ENCODE peak calls at places on chromosomes 11 and 22, in eight cellular contexts. O is left ventricle myocardium inferior; W is CD8-positive, alpha-beta memory T cell; Z is Caco-2; M is osteoblast; F is mucosa of descending colon; V is H1; R is PC-3. C is an unnamed sample.

GRCh38 chr11:8709002-8709672 is 26.5 kb downstream of the RPL27A start:
- DNase-seq in O (peak; percentile 88), W (no peak), Z (no peak), M (peak; percentile 93), F (peak; percentile 86), V (no peak), R (no peak), C (peak; percentile 96)

GRCh38 chr11:67301313-67301921 is 1.9 kb upstream of the SSH3 start:
- DNase-seq in O (no peak), W (no peak), Z (no peak), M (peak; percentile 46), F (peak; percentile 60), V (no peak), R (no peak), C (peak; percentile 81)

GRCh38 chr11:125569913-125570621 is 790 bp downstream of the EI24 start:
- DNase-seq in O (no peak), W (no peak), Z (no peak), M (no peak), F (no peak), V (no peak), R (peak; percentile 39), C (no peak)

GRCh38 chr11:116471608-116472007 is 301.2 kb downstream of the BUD13 start:
- DNase-seq in O (no peak), W (no peak), Z (peak; percentile 55), M (no peak), F (no peak), V (no peak), R (no peak), C (no peak)

GRCh38 chr22:38946771-38947170 is 10.6 kb upstream of the APOBEC3A start:
- DNase-seq in O (no peak), W (no peak), Z (no peak), M (no peak), F (peak; percentile 19), V (no peak), R (no peak), C (peak; percentile 26)

GRCh38 chr22:23370251-23370650 is 189.9 kb downstream of the BCR start:
- DNase-seq in O (no peak), W (no peak), Z (no peak), M (no peak), F (no peak), V (peak; percentile 11), R (no peak), C (no peak)

GRCh38 chr11:10807629-10808552 is 835 bp downstream of the EIF4G2 start:
- DNase-seq in O (peak; percentile 71), W (peak; percentile 37), Z (peak; percentile 61), M (peak; percentile 62), F (peak; percentile 78), V (peak; percentile 56), R (peak; percentile 25), C (peak; percentile 91)

GRCh38 chr11:96306933-96307747 is 35.9 kb downstream of the MAML2 start:
- DNase-seq in O (peak; percentile 44), W (no peak), Z (no peak), M (peak; percentile 62), F (no peak), V (no peak), R (peak; percentile 100), C (peak; percentile 72)

GRCh38 chr11:76179147-76179546 is 27.2 kb downstream of the WNT11 start:
- DNase-seq in O (no peak), W (no peak), Z (no peak), M (no peak), F (no peak), V (no peak), R (no peak), C (no peak)

GRCh38 chr22:42960146-42960509 is 54.8 kb downstream of the PACSIN2 start:
- DNase-seq in O (no peak), W (no peak), Z (no peak), M (no peak), F (no peak), V (no peak), R (no peak), C (no peak)

GRCh38 chr11:7759010-7759409 is 37.7 kb downstream of the OR5P2 start:
- DNase-seq in O (no peak), W (no peak), Z (no peak), M (no peak), F (no peak), V (no peak), R (no peak), C (no peak)

GRCh38 chr11:1195690-1196515 is 27.0 kb upstream of the MUC5B start:
- DNase-seq in O (peak; percentile 9), W (no peak), Z (no peak), M (peak; percentile 67), F (peak; percentile 39), V (no peak), R (no peak), C (peak; percentile 69)

GRCh38 chr11:1194231-1194976 is 28.5 kb upstream of the MUC5B start:
- DNase-seq in O (peak; percentile 11), W (no peak), Z (no peak), M (peak; percentile 71), F (peak; percentile 44), V (no peak), R (no peak), C (peak; percentile 60)

GRCh38 chr11:1192741-1193325 is 30.0 kb upstream of the MUC5B start:
- DNase-seq in O (peak; percentile 9), W (no peak), Z (no peak), M (no peak), F (no peak), V (no peak), R (no peak), C (peak; percentile 59)

GRCh38 chr11:1194977-1195689 is 27.7 kb upstream of the MUC5B start:
- DNase-seq in O (peak; percentile 11), W (no peak), Z (no peak), M (no peak), F (no peak), V (no peak), R (no peak), C (peak; percentile 71)

DNA sequence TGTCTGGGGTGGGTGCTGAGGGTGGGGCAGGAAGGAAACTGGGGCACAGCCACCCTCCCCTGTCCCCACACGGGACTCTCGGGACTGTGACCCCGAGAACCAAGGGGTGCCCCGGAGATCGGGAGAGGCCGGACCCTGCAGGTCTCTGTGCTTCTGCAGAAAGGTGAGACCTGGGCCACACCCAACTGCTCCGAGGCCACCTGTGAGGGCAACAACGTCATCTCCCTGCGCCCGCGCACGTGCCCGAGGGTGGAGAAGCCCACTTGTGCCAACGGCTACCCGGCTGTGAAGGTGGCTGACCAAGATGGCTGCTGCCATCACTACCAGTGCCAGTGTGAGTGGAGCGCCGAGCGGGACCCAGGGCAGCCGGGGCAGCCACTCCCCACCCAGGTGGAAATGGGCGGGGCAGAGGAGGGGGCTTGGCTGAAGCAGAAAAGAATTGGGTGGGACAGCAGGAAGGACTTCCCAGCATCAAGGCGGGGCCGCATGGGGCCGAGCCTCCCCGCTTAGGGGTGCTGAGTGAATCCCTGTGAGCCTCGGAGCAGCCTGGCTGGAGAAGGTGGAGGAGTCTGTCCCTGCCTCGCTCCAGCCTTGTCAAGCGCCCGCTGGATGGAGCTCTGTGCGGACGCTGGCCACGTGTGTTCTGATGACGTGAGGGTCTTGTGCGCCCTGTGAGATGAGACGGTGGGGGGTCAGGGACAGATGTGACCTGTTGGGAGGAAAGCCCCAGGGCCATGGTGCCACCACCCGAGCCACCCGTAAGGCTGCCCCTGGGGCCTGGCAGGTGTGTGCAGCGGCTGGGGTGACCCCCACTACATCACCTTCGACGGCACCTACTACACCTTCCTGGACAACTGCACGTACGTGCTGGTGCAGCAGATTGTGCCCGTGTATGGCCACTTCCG is 29.3 kb upstream of the MUC5B start:
- DNase-seq in O (peak; percentile 11), W (no peak), Z (peak; percentile 55), M (peak; percentile 76), F (peak; percentile 48), V (no peak), R (no peak), C (peak; percentile 71)
- H3K9me3 ChIP-seq in O (no peaks in the 10 kb centered on the region), W (no peaks in the 10 kb centered on the region), Z (no peaks in the 10 kb centered on the region), M (no peaks in the 10 kb centered on the region), F (no peaks in the 10 kb centered on the region), V (peaks cover 9% of the 10 kb centered on the region), R (no peaks in the 10 kb centered on the region), C (no peaks in the 10 kb centered on the region)

GRCh38 chr11:990101-990500 is 46.4 kb downstream of the MUC6 start:
- DNase-seq in O (no peak), W (no peak), Z (no peak), M (no peak), F (no peak), V (no peak), R (no peak), C (no peak)

GRCh38 chr11:991711-992307 is 44.7 kb downstream of the MUC6 start:
- DNase-seq in O (no peak), W (no peak), Z (no peak), M (no peak), F (no peak), V (no peak), R (no peak), C (no peak)

GRCh38 chr11:993141-993540 is 43.4 kb downstream of the MUC6 start:
- DNase-seq in O (no peak), W (no peak), Z (no peak), M (no peak), F (no peak), V (no peak), R (no peak), C (no peak)

GRCh38 chr11:992577-992976 is 43.9 kb downstream of the MUC6 start:
- DNase-seq in O (no peak), W (no peak), Z (no peak), M (no peak), F (no peak), V (no peak), R (no peak), C (no peak)

GRCh38 chr11:991034-991433 is 45.5 kb downstream of the MUC6 start:
- DNase-seq in O (no peak), W (no peak), Z (no peak), M (no peak), F (no peak), V (no peak), R (no peak), C (no peak)
- H3K36me3 ChIP-seq in O (peaks cover 83% of the 10 kb centered on the region), W (peaks cover 43% of the 10 kb centered on the region), Z (peaks cover 9% of the 10 kb centered on the region), M (peaks cover 27% of the 10 kb centered on the region), F (peaks cover 25% of the 10 kb centered on the region), V (peaks cover 38% of the 10 kb centered on the region), R (peaks cover 4% of the 10 kb centered on the region), C (peaks cover 50% of the 10 kb centered on the region)

DNA sequence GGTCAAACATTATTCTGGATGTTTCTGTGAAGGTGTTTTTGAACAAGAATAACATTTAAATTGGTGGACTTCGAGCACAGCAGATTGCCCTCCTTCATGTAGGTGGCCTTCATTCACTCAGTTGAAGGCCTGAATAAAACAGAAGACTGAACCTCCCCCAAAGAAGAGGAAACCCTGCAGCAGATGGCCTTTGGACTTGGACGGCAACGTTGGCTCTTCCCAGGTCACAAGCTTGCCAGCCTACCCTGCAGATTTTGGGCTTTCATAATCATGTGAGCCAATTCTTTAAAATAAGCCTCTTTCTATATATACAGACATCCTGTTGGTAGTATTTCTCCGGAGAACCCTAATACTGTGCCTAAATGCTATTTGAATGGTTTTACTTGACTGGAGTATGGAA is 432.2 kb upstream of the NARS2 start:
- DNase-seq in O (no peak), W (no peak), Z (no peak), M (no peak), F (no peak), V (no peak), R (no peak), C (no peak)
- H3K9me3 ChIP-seq in O (peaks cover 29% of the 10 kb centered on the region), W (no peaks in the 10 kb centered on the region), Z (peaks cover 16% of the 10 kb centered on the region), M (no peaks in the 10 kb centered on the region), F (no peaks in the 10 kb centered on the region), V (no peaks in the 10 kb centered on the region), R (no peaks in the 10 kb centered on the region), C (peaks cover 5% of the 10 kb centered on the region)

DNA sequence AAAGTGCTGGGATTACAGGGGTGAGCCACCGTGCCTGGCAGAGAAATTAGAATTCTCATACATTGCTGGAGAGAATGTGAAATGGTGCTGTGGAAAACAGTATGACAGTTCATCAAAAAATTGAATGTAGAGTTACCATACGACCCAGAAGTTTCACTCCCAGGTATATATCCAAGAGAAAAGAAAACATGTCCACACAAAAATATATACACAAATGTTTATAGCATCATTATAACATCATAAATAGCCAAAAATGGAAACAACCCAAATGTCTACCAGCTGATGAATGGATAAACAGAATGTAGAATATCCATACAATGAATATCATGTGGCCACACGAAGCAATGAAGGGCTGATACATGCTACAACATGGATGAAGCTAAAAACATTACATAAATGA is 34.6 kb downstream of the MED15 start:
- DNase-seq in O (no peak), W (no peak), Z (no peak), M (no peak), F (no peak), V (no peak), R (no peak), C (no peak)
- H3K36me3 ChIP-seq in O (peaks cover 52% of the 10 kb centered on the region), W (peaks cover 24% of the 10 kb centered on the region), Z (no peaks in the 10 kb centered on the region), M (peaks cover 43% of the 10 kb centered on the region), F (no peaks in the 10 kb centered on the region), V (peaks cover 2% of the 10 kb centered on the region), R (peaks cover 30% of the 10 kb centered on the region), C (peaks cover 19% of the 10 kb centered on the region)